ENCODE peak calls at places on chromosomes 2 and 18, in five cellular contexts. One of them, this sample, is unnamed.

GRCh38 chr2:196234672-196235071 is 63.3 kb upstream of the STK17B start:
- DNase-seq in CD14-positive monocyte: no peak
- DNase-seq in lower lobe of right lung: no peak
- DNase-seq in SK-N-SH: no peak
- DNase-seq in midbrain: no peak
- DNase-seq in this sample: peak

GRCh38 chr18:64639536-64639935 is 490.6 kb upstream of the LINC00305 start:
- DNase-seq in CD14-positive monocyte: no peak
- DNase-seq in lower lobe of right lung: no peak
- DNase-seq in SK-N-SH: no peak
- DNase-seq in midbrain: no peak
- DNase-seq in this sample: no peak

GRCh38 chr2:228417966-228418365 is 236.5 kb upstream of the SPHKAP start:
- DNase-seq in CD14-positive monocyte: no peak
- DNase-seq in lower lobe of right lung: no peak
- DNase-seq in SK-N-SH: no peak
- DNase-seq in midbrain: no peak
- DNase-seq in this sample: no peak

GRCh38 chr2:207086136-207086535 is 79.6 kb downstream of the KLF7 start:
- DNase-seq in CD14-positive monocyte: no peak
- DNase-seq in lower lobe of right lung: no peak
- DNase-seq in SK-N-SH: no peak
- DNase-seq in midbrain: peak
- DNase-seq in this sample: no peak

GRCh38 chr2:9018109-9018508 is 14.6 kb upstream of the MBOAT2 start:
- DNase-seq in CD14-positive monocyte: no peak
- DNase-seq in lower lobe of right lung: no peak
- DNase-seq in SK-N-SH: no peak
- DNase-seq in midbrain: no peak
- DNase-seq in this sample: no peak

GRCh38 chr2:105836840-105837692 is 92.4 kb downstream of the NCK2 start:
- DNase-seq in CD14-positive monocyte: no peak
- DNase-seq in lower lobe of right lung: no peak
- DNase-seq in SK-N-SH: no peak
- DNase-seq in midbrain: no peak
- DNase-seq in this sample: no peak

GRCh38 chr2:113755690-113756063 is 765 bp downstream of the SLC35F5 start:
- DNase-seq in CD14-positive monocyte: no peak
- DNase-seq in lower lobe of right lung: no peak
- DNase-seq in SK-N-SH: peak
- DNase-seq in midbrain: no peak
- DNase-seq in this sample: no peak

GRCh38 chr2:145598434-145598833 is 1078.5 kb upstream of the ZEB2 start:
- DNase-seq in CD14-positive monocyte: no peak
- DNase-seq in lower lobe of right lung: no peak
- DNase-seq in SK-N-SH: no peak
- DNase-seq in midbrain: no peak
- DNase-seq in this sample: no peak

GRCh38 chr2:121356058-121356640 is 71.1 kb upstream of the TFCP2L1 start:
- DNase-seq in CD14-positive monocyte: no peak
- DNase-seq in lower lobe of right lung: no peak
- DNase-seq in SK-N-SH: peak
- DNase-seq in midbrain: peak
- DNase-seq in this sample: peak

GRCh38 chr2:38146302-38146916 is 70.5 kb upstream of the CYP1B1 start:
- DNase-seq in CD14-positive monocyte: peak
- DNase-seq in lower lobe of right lung: peak
- DNase-seq in SK-N-SH: no peak
- DNase-seq in midbrain: no peak
- DNase-seq in this sample: no peak

GRCh38 chr2:18253686-18254197 is 306.7 kb downstream of the RDH14 start:
- DNase-seq in CD14-positive monocyte: no peak
- DNase-seq in lower lobe of right lung: no peak
- DNase-seq in SK-N-SH: no peak
- DNase-seq in midbrain: no peak
- DNase-seq in this sample: no peak

GRCh38 chr2:136091899-136092298 is 26.1 kb downstream of the CXCR4 start:
- DNase-seq in CD14-positive monocyte: no peak
- DNase-seq in lower lobe of right lung: no peak
- DNase-seq in SK-N-SH: no peak
- DNase-seq in midbrain: no peak
- DNase-seq in this sample: no peak